ENCODE peak calls at places on chromosomes 2 and 18, in six cellular contexts. One of them, this sample, is unnamed.

GRCh38 chr2:75047189-75047812 is 88.9 kb downstream of the POLE4 start:
- DNase-seq in hippocampal formation: no peak
- DNase-seq in kidney: no peak
- DNase-seq in activated naive CD4-positive, alpha-beta T cell: no peak
- DNase-seq in T-cell: no peak
- DNase-seq in osteoblast: no peak
- DNase-seq in this sample: no peak

GRCh38 chr18:59536181-59536580 is 161.0 kb downstream of the CCBE1 start:
- DNase-seq in T-cell: no peak
- DNase-seq in osteoblast: peak
- DNase-seq in kidney: no peak
- DNase-seq in activated naive CD4-positive, alpha-beta T cell: no peak
- DNase-seq in hippocampal formation: no peak
- DNase-seq in this sample: no peak

GRCh38 chr18:57772387-57772799 is 30.7 kb downstream of the ATP8B1 start:
- DNase-seq in activated naive CD4-positive, alpha-beta T cell: no peak
- DNase-seq in osteoblast: no peak
- DNase-seq in hippocampal formation: no peak
- DNase-seq in T-cell: no peak
- DNase-seq in kidney: no peak
- DNase-seq in this sample: no peak

GRCh38 chr18:36717422-36718110 is 111.2 kb downstream of the TPGS2 start:
- DNase-seq in T-cell: no peak
- DNase-seq in osteoblast: no peak
- DNase-seq in activated naive CD4-positive, alpha-beta T cell: no peak
- DNase-seq in hippocampal formation: no peak
- DNase-seq in kidney: no peak
- DNase-seq in this sample: no peak

GRCh38 chr18:53864758-53865157 is 359.7 kb downstream of the MBD2 start:
- DNase-seq in osteoblast: no peak
- DNase-seq in hippocampal formation: no peak
- DNase-seq in activated naive CD4-positive, alpha-beta T cell: no peak
- DNase-seq in kidney: no peak
- DNase-seq in T-cell: no peak
- DNase-seq in this sample: no peak

GRCh38 chr2:48315847-48316194 is 214.1 kb upstream of the STON1 start:
- DNase-seq in osteoblast: no peak
- DNase-seq in hippocampal formation: peak
- DNase-seq in activated naive CD4-positive, alpha-beta T cell: no peak
- DNase-seq in kidney: no peak
- DNase-seq in T-cell: no peak
- DNase-seq in this sample: no peak

GRCh38 chr2:17620841-17621240 is 80.3 kb downstream of the VSNL1 start:
- DNase-seq in kidney: no peak
- DNase-seq in osteoblast: no peak
- DNase-seq in T-cell: no peak
- DNase-seq in hippocampal formation: no peak
- DNase-seq in activated naive CD4-positive, alpha-beta T cell: no peak
- DNase-seq in this sample: no peak

GRCh38 chr2:20725782-20726181 is 58.8 kb downstream of the GDF7 start:
- DNase-seq in kidney: no peak
- DNase-seq in hippocampal formation: no peak
- DNase-seq in activated naive CD4-positive, alpha-beta T cell: no peak
- DNase-seq in T-cell: no peak
- DNase-seq in osteoblast: no peak
- DNase-seq in this sample: no peak

GRCh38 chr2:121085801-121086200 is 199.2 kb downstream of the TFCP2L1 start:
- DNase-seq in activated naive CD4-positive, alpha-beta T cell: no peak
- DNase-seq in kidney: peak
- DNase-seq in osteoblast: no peak
- DNase-seq in T-cell: no peak
- DNase-seq in hippocampal formation: no peak
- DNase-seq in this sample: no peak

GRCh38 chr2:69781321-69782248 is 39.7 kb downstream of the ANXA4 start:
- DNase-seq in hippocampal formation: no peak
- DNase-seq in osteoblast: no peak
- DNase-seq in T-cell: no peak
- DNase-seq in kidney: no peak
- DNase-seq in activated naive CD4-positive, alpha-beta T cell: no peak
- DNase-seq in this sample: no peak

GRCh38 chr2:158486970-158487325 is 30.2 kb downstream of the PKP4 start:
- DNase-seq in T-cell: no peak
- DNase-seq in kidney: no peak
- DNase-seq in hippocampal formation: no peak
- DNase-seq in activated naive CD4-positive, alpha-beta T cell: no peak
- DNase-seq in osteoblast: no peak
- DNase-seq in this sample: no peak

GRCh38 chr18:77899972-77900754 is 650.5 kb downstream of the GALR1 start:
- DNase-seq in activated naive CD4-positive, alpha-beta T cell: peak
- DNase-seq in osteoblast: peak
- DNase-seq in T-cell: peak
- DNase-seq in kidney: no peak
- DNase-seq in hippocampal formation: peak
- DNase-seq in this sample: no peak

GRCh38 chr2:171181067-171182049 is 20.7 kb upstream of the TLK1 start:
- DNase-seq in osteoblast: no peak
- DNase-seq in activated naive CD4-positive, alpha-beta T cell: no peak
- DNase-seq in kidney: no peak
- DNase-seq in T-cell: no peak
- DNase-seq in hippocampal formation: no peak
- DNase-seq in this sample: no peak

GRCh38 chr2:180040146-180040925 is 33.2 kb upstream of the CWC22 start:
- DNase-seq in hippocampal formation: no peak
- DNase-seq in activated naive CD4-positive, alpha-beta T cell: no peak
- DNase-seq in kidney: no peak
- DNase-seq in osteoblast: no peak
- DNase-seq in T-cell: no peak
- DNase-seq in this sample: no peak

GRCh38 chr2:106180602-106181001 is 13.5 kb downstream of the UXS1 start:
- DNase-seq in T-cell: no peak
- DNase-seq in activated naive CD4-positive, alpha-beta T cell: no peak
- DNase-seq in kidney: no peak
- DNase-seq in hippocampal formation: no peak
- DNase-seq in osteoblast: no peak
- DNase-seq in this sample: no peak

GRCh38 chr2:236863729-236864126 is 222.0 kb upstream of the COPS8 start:
- DNase-seq in activated naive CD4-positive, alpha-beta T cell: no peak
- DNase-seq in kidney: no peak
- DNase-seq in osteoblast: no peak
- DNase-seq in hippocampal formation: no peak
- DNase-seq in T-cell: no peak
- DNase-seq in this sample: no peak

GRCh38 chr2:225165052-225165451 is 122.8 kb upstream of the DOCK10 start:
- DNase-seq in activated naive CD4-positive, alpha-beta T cell: no peak
- DNase-seq in T-cell: no peak
- DNase-seq in kidney: no peak
- DNase-seq in hippocampal formation: no peak
- DNase-seq in osteoblast: no peak
- DNase-seq in this sample: no peak

GRCh38 chr2:121316986-121317385 is 32.0 kb upstream of the TFCP2L1 start:
- DNase-seq in kidney: no peak
- DNase-seq in activated naive CD4-positive, alpha-beta T cell: no peak
- DNase-seq in hippocampal formation: no peak
- DNase-seq in osteoblast: no peak
- DNase-seq in T-cell: no peak
- DNase-seq in this sample: no peak